ENCODE peak calls at places on chromosome 20, in four cellular contexts. C is CD4-positive, alpha-beta memory T cell; X is iPS DF 6.9; U is mesenchymal stem cell. N is an unnamed sample.

GRCh38 chr20:6848041-6848440 is 80.6 kb downstream of the BMP2 start:
- DNase-seq in C (no peak), X (no peak), U (no peak), N (no peak)

GRCh38 chr20:17624070-17624469 is 54.2 kb downstream of the DSTN start:
- DNase-seq in C (no peak), X (no peak), U (no peak), N (no peak)

GRCh38 chr20:59708326-59708725 is 104.0 kb downstream of the PHACTR3 start:
- DNase-seq in C (no peak), X (no peak), U (no peak), N (no peak)

GRCh38 chr20:24964518-24964838 is 15.4 kb downstream of the CST7 start:
- DNase-seq in C (no peak), X (no peak), U (no peak), N (no peak)

GRCh38 chr20:5945963-5946362 is 4.4 kb downstream of the TRMT6 start:
- DNase-seq in C (no peak), X (no peak), U (peak), N (peak)

GRCh38 chr20:64035066-64035932 is 683 bp upstream of the C20orf204 start:
- DNase-seq in C (no peak), X (no peak), U (no peak), N (no peak)

GRCh38 chr20:45021626-45022025 is 55.3 kb downstream of the STK4 start:
- DNase-seq in C (no peak), X (no peak), U (no peak), N (no peak)

GRCh38 chr20:35297153-35297552 is 4.9 kb upstream of the FAM83C start:
- DNase-seq in C (no peak), X (no peak), U (no peak), N (no peak)

GRCh38 chr20:13424174-13424833 is 203.2 kb downstream of the ISM1 start:
- DNase-seq in C (no peak), X (no peak), U (no peak), N (no peak)

GRCh38 chr20:36468149-36469000 is 72.9 kb upstream of the MYL9 start:
- DNase-seq in C (no peak), X (no peak), U (no peak), N (no peak)

GRCh38 chr20:57667924-57668782 is 41.7 kb downstream of the PMEPA1 start:
- DNase-seq in C (no peak), X (no peak), U (no peak), N (no peak)

GRCh38 chr20:18904624-18905023 is 91.0 kb downstream of the SCP2D1 start:
- DNase-seq in C (no peak), X (peak), U (no peak), N (no peak)

GRCh38 chr20:13119583-13119982 is 101.5 kb upstream of the ISM1 start:
- DNase-seq in C (peak), X (peak), U (peak), N (peak)

GRCh38 chr20:58777657-58778056 is 73.0 kb downstream of the GNAS-AS1 start:
- DNase-seq in C (no peak), X (no peak), U (no peak), N (no peak)

DNA sequence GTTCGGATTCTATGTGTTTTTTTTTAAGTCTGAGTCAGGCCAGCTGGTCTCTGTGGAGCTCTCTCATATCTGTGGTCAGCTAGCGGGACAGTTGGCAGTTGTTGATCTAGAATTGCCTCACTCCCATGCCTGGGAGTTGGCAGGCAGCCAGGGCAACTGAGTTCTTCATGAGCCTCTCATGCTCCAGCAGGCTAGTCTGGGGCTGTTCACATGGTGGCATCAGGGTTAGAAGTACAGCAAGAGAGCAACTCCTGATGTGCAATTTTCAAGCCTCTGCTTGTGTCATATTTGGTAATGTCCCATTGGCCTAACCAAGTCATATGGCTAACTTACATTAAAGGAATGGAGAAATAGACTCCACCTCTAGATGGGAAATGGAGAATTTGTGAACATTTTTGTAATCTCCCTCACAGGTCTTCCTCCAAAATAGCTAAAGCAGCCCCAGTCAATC is 6.7 kb upstream of the IFT52 start:
- DNase-seq in C (no peak), X (no peak), U (peak), N (peak)
- H3K27ac ChIP-seq in C (no peak), X (no peak), U (peak), N (peak)

GRCh38 chr20:2984028-2984501 is 59.4 kb upstream of the GNRH2 start:
- DNase-seq in C (peak), X (no peak), U (no peak), N (no peak)
- H3K4me3 ChIP-seq in C (no peak), X (no peak), U (no peak), N (no peak)

GRCh38 chr20:11234181-11234969 is 560.6 kb upstream of the JAG1 start:
- DNase-seq in C (no peak), X (no peak), U (peak), N (no peak)
- H3K27ac ChIP-seq in C (no peak), X (no peak), U (no peak), N (peak)

GRCh38 chr20:9534025-9534424 is 19.6 kb downstream of the LAMP5 start:
- DNase-seq in C (no peak), X (no peak), U (no peak), N (no peak)
- H3K4me3 ChIP-seq in C (no peak), X (no peak), U (no peak), N (no peak)

DNA sequence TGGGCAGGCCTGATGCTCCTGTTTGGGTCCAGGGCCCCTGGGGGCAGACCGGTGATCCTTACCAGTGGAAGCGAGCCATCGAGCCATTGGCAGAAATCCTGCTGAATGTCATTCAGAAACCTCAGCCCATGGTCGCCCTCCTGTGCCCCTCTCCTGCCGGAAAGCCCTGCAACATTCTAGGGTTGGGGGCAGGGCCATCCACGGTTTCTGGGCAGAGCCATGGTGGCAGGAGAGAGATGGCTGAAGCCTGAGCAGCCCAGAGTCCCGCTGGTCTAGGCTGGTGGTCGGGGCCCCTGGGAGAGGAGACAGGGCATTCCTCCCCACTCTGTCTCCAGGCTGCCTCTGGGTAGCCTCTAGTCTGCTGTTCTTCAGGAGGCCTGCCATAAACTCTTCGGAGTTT is 19.6 kb upstream of the CHMP4B start:
- DNase-seq in C (no peak), X (no peak), U (no peak), N (no peak)
- H3K27ac ChIP-seq in C (no peak), X (no peak), U (no peak), N (no peak)

GRCh38 chr20:62622877-62623487 is 19.3 kb upstream of the SLCO4A1 start:
- DNase-seq in C (no peak), X (no peak), U (no peak), N (no peak)
- H3K4me3 ChIP-seq in C (peak), X (no peak), U (no peak), N (no peak)

GRCh38 chr20:50834599-50835005 is 39.7 kb downstream of the BCAS4 start:
- DNase-seq in C (no peak), X (no peak), U (peak), N (peak)
- H3K27ac ChIP-seq in C (no peak), X (no peak), U (no peak), N (no peak)

GRCh38 chr20:3915691-3916090 is 26.5 kb downstream of the PANK2 start:
- DNase-seq in C (no peak), X (no peak), U (no peak), N (no peak)

GRCh38 chr20:3911956-3912355 is 22.8 kb downstream of the PANK2 start:
- DNase-seq in C (no peak), X (no peak), U (no peak), N (no peak)

GRCh38 chr20:3916347-3916746 is 27.2 kb downstream of the PANK2 start:
- DNase-seq in C (no peak), X (no peak), U (no peak), N (no peak)

GRCh38 chr20:3910868-3911267 is 21.7 kb downstream of the PANK2 start:
- DNase-seq in C (no peak), X (no peak), U (no peak), N (no peak)

GRCh38 chr20:3914446-3914845 is 25.3 kb downstream of the PANK2 start:
- DNase-seq in C (no peak), X (no peak), U (no peak), N (no peak)
- H3K4me3 ChIP-seq in C (no peak), X (no peak), U (no peak), N (no peak)

N was measured in brain microvascular endothelial cell.